ENCODE peak calls at places on chromosomes 12 and 14, in four cellular contexts. D is fibroblast of lung, M is mammary epithelial cell, B is body of pancreas. K is an unnamed sample.

GRCh38 chr12:51077930-51078329 is 5.5 kb downstream of the CSRNP2 start:
- DNase-seq in D (peak), M (no peak), B (no peak), K (no peak)

GRCh38 chr12:18578191-18578590 is 159.6 kb downstream of the PLCZ1 start:
- DNase-seq in D (peak), M (peak), B (no peak), K (peak)

GRCh38 chr12:34397591-34398365 is 375.5 kb downstream of the ALG10 start:
- DNase-seq in D (no peak), M (no peak), B (peak), K (no peak)

GRCh38 chr12:124720019-124720686 is 143.5 kb downstream of the SCARB1 start:
- DNase-seq in D (peak), M (peak), B (no peak), K (no peak)

GRCh38 chr12:9721394-9722092 is 11.4 kb downstream of the CLECL1 start:
- DNase-seq in D (peak), M (no peak), B (no peak), K (peak)

GRCh38 chr12:71503579-71504470 is 64.2 kb downstream of the LGR5 start:
- DNase-seq in D (no peak), M (no peak), B (no peak), K (no peak)

GRCh38 chr14:65167072-65167645 is 64.8 kb upstream of the MAX start:
- DNase-seq in D (no peak), M (no peak), B (no peak), K (no peak)

GRCh38 chr12:72723732-72724131 is 451.6 kb downstream of the TRHDE start:
- DNase-seq in D (no peak), M (no peak), B (no peak), K (no peak)

GRCh38 chr12:102526701-102527100 is 46.3 kb upstream of the IGF1 start:
- DNase-seq in D (peak), M (no peak), B (no peak), K (no peak)

DNA sequence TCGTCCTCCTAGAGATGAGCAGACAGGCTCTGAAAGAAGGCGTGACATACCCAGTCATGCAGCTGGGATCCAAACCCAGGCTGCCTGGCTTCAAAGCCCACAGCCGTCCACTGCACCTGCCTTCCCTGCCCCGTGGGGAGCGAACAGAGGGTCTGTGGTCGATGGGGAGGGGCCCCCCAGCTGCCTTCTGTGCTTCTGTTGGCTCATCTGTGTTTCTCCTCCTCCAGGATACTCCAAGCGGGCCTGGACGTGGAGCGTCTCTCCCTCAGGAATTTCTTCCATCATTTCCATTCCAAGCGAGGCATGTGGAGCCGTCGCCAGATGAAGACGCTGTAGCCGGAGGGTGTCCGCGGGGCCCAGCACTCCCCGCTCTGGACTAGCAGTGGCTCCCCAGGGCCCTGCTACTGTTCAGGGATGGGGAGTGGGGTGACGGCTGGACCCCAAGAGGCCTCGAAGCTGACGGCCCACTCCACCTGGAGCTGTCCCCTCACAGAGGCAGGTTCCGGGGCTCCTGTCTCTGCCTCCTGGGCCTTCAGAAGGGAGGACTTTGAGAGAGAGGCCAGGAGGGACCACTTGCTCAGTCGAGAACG is 101.5 kb downstream of the B4GALNT3 start:
- DNase-seq in D (no peak), M (no peak), B (no peak), K (no peak)
- H3K27ac ChIP-seq in D (no peak), M (no peak), B (peak), K (no peak)

GRCh38 chr14:60657609-60657983 is 8.3 kb upstream of the SIX1 start:
- DNase-seq in D (no peak), M (no peak), B (no peak), K (no peak)

GRCh38 chr14:60658909-60659585 is 9.8 kb upstream of the SIX1 start:
- DNase-seq in D (peak), M (no peak), B (no peak), K (no peak)

GRCh38 chr14:60655898-60656754 is 6.8 kb upstream of the SIX1 start:
- DNase-seq in D (no peak), M (no peak), B (no peak), K (no peak)

GRCh38 chr14:60656755-60657608 is 7.7 kb upstream of the SIX1 start:
- DNase-seq in D (peak), M (peak), B (peak), K (no peak)

GRCh38 chr14:60658116-60658515 is 8.8 kb upstream of the SIX1 start:
- DNase-seq in D (no peak), M (no peak), B (no peak), K (no peak)
- H3K27ac ChIP-seq in D (no peak), M (no peak), B (no peak), K (no peak)

GRCh38 chr14:99595034-99595433 is 9.0 kb downstream of the CCDC85C start:
- DNase-seq in D (no peak), M (no peak), B (no peak), K (no peak)

GRCh38 chr14:99595524-99595923 is 8.5 kb downstream of the CCDC85C start:
- DNase-seq in D (no peak), M (no peak), B (no peak), K (no peak)

GRCh38 chr14:99596772-99597171 is 7.2 kb downstream of the CCDC85C start:
- DNase-seq in D (no peak), M (no peak), B (no peak), K (no peak)

GRCh38 chr14:99597911-99598600 is 6.0 kb downstream of the CCDC85C start:
- DNase-seq in D (no peak), M (no peak), B (no peak), K (no peak)

DNA sequence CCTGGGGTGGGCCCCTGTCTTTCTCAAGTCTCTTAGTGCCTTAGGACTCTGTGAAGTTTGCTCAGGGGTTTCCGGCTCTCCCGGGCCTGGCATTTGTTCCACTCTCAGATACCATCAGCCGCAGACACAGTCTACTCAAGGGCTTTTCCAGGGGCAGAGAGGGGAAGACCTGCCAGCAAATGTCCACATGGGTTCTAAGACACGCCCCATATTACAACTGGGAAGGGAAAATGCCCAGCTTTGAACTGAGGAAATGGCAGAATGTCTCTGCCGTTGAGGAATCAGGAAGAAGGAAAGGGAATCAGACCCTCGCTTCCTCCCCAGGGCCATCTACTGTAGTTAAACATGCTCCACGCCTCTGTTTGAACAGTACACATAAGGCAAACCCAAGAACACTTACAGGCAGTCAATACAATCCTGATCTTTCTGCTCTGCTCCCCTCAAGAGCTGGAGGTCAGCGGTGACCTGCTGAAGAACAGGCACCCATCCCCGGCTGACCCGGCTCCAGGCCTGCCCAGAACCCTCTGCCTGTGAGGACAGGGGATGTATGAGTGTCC is 7.9 kb downstream of the CCDC85C start:
- DNase-seq in D (no peak), M (no peak), B (peak), K (no peak)
- H3K27ac ChIP-seq in D (no peak), M (no peak), B (peak), K (peak)

DNA sequence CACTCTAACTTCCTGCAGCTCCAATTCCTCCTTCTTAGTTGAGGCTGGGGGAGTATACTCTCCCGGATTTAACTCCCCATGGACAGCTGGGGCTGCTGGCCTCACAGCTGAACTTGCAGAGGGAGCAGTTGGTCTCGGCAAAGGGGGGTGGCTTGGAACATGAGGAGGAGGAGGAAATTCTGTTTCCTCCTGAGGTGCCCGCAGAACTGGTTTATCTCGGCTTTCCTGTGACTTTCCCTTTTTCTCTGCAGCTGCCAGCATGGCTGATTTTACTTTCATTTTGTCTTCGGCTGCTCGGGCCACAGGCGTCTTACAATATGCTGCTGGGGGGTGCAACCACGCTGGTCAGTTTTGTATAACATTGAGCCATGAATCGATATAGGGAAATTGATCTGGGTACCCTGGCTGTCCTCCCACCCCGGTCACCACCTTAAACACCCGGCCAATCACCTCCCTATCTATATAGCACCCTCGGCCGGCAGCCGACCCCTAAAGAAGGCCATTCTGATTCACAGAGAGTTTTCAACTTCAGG is 1317.6 kb downstream of the TMEM121 start:
- DNase-seq in D (no peak), M (peak), B (peak), K (no peak)
- H3K27ac ChIP-seq in D (no peak), M (peak), B (peak), K (peak)

GRCh38 chr12:62731378-62731710 is 203.6 kb downstream of the PPM1H start:
- DNase-seq in D (no peak), M (no peak), B (no peak), K (no peak)

GRCh38 chr12:62732861-62733427 is 202.0 kb downstream of the PPM1H start:
- DNase-seq in D (peak), M (peak), B (no peak), K (peak)

GRCh38 chr12:62726471-62726980 is 208.4 kb downstream of the PPM1H start:
- DNase-seq in D (no peak), M (no peak), B (no peak), K (no peak)

GRCh38 chr12:62725781-62726180 is 209.2 kb downstream of the PPM1H start:
- DNase-seq in D (no peak), M (peak), B (no peak), K (no peak)

DNA sequence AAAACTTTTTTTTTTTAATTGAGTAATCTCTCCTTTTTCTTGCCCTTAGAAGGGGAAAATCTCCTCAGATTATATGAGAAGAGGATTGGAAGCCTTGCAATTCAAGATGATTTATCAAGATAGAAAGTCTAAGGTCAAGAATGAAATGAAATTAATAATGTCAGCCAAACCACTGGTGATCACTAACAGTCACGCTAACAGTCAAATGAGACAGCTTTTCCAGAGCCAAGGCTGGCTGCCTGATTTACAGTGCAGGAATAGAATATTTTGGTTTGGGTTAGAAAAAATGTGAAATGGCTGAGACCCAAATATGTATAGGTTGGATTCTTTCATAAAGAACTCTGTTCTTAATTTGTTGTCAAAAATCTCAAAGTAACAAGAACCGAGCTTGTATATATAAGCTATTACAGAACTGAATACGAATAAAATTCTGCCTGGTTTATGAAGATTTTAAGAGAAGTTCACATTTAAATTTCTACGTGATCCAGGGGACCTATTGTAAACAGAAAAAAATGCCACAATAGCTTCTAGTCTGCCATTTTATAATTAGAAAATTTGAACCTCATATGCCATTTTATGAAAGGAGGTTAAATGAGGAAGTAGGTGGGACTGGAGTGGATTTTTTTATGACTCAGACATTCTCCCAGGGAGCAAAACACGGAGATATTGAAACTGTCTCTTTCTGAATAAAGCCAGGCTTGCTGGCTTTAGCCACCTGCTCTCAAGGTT is 204.1 kb downstream of the PPM1H start:
- DNase-seq in D (peak), M (peak), B (no peak), K (no peak)
- H3K27ac ChIP-seq in D (peak), M (peak), B (peak), K (peak)

DNA sequence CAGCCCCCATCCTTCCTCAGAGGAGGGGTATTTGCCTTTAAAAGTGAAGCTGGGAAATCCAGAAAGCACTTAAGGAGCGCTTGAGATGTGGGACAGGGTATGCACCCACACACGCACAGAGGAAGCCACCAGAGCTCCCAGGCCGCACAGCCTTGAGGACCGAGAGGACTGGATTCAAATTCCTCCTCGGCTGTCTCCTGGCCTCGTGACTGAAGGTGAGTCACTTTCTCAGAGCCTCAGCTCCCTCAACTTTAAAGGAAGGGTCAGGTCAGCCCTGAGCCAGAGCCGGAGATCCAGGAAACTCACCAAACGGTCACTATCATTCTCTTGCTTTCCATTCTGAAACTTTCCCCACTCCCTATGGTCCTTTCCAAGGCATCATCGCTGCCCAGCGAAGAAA is 37.6 kb downstream of the BCL11B start:
- DNase-seq in D (no peak), M (no peak), B (no peak), K (no peak)
- H3K27ac ChIP-seq in D (no peak), M (no peak), B (no peak), K (no peak)

GRCh38 chr14:91326514-91326832 is 82.0 kb upstream of the GPR68 start:
- DNase-seq in D (no peak), M (no peak), B (no peak), K (no peak)
- H3K27ac ChIP-seq in D (no peak), M (no peak), B (no peak), K (no peak)

GRCh38 chr12:20272801-20273200 is 95.5 kb upstream of the PDE3A start:
- DNase-seq in D (no peak), M (no peak), B (no peak), K (no peak)
- H3K27ac ChIP-seq in D (no peak), M (no peak), B (no peak), K (no peak)

DNA sequence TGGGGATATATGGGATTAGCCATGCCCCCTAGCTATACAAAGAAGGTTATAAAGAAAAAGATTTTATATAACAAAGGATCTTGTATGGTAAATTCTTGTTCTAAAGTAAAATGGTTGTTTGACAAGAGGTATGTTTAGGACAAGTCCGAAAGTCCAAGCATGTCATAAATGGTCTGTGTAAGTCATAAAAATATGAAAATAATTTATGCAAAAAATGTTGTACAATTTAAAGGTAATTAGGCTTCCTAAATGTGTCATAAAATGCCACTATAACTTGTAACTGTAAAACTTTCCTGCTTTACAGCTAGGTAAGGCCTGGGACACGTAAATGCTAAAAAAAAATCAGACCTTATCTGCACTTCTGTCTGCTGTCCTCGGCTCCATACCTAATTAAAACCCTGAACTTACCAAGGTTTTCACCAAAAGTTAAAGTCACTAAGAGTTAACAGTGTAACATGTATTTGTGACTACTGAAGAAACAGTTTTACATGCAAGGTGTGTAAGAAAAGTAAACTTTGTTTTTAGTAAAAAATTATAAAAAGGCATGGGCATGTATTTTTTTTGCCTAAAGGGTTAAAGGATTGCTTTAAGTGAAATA is 110.0 kb upstream of the RESF1 start:
- DNase-seq in D (peak), M (peak), B (no peak), K (no peak)
- H3K27ac ChIP-seq in D (no peak), M (no peak), B (no peak), K (no peak)